ENCODE peak calls at places on chromosome 1, in nine cellular contexts. One of them, this sample, is unnamed.
A peak's percentile ranks its signal among the peaks of the same experiment; 100 is the strongest.

GRCh38 chr1:159510223-159510530 is 25.6 kb downstream of the OR10J5 start:
- DNase-seq in adrenal gland: no peak
- DNase-seq in heart left ventricle: no peak
- DNase-seq in gastrocnemius medialis: no peak
- DNase-seq in esophagus muscularis mucosa: no peak
- DNase-seq in NB4: no peak
- DNase-seq in Peyer's patch: no peak
- DNase-seq in ovary: no peak
- DNase-seq in transverse colon: no peak
- DNase-seq in this sample: no peak

GRCh38 chr1:80769351-80769750 is 1031.4 kb upstream of the ADGRL2 start:
- DNase-seq in heart left ventricle: no peak
- DNase-seq in Peyer's patch: no peak
- DNase-seq in NB4: no peak
- DNase-seq in transverse colon: no peak
- DNase-seq in esophagus muscularis mucosa: no peak
- DNase-seq in adrenal gland: no peak
- DNase-seq in gastrocnemius medialis: no peak
- DNase-seq in ovary: no peak
- DNase-seq in this sample: no peak

GRCh38 chr1:220874201-220874655 is 5.0 kb upstream of the HLX start:
- DNase-seq in Peyer's patch: no peak
- DNase-seq in gastrocnemius medialis: no peak
- DNase-seq in transverse colon: peak; percentile 50
- DNase-seq in NB4: peak; percentile 61
- DNase-seq in esophagus muscularis mucosa: no peak
- DNase-seq in adrenal gland: peak; percentile 46
- DNase-seq in heart left ventricle: peak; percentile 72
- DNase-seq in ovary: no peak
- DNase-seq in this sample: no peak

GRCh38 chr1:43632135-43632670 is 17.7 kb upstream of the KDM4A start:
- DNase-seq in gastrocnemius medialis: no peak
- DNase-seq in Peyer's patch: no peak
- DNase-seq in adrenal gland: no peak
- DNase-seq in heart left ventricle: no peak
- DNase-seq in transverse colon: no peak
- DNase-seq in esophagus muscularis mucosa: no peak
- DNase-seq in NB4: no peak
- DNase-seq in ovary: no peak
- DNase-seq in this sample: no peak

GRCh38 chr1:210222288-210223006 is 10.1 kb upstream of the SERTAD4 start:
- DNase-seq in esophagus muscularis mucosa: peak; percentile 75
- DNase-seq in ovary: no peak
- DNase-seq in gastrocnemius medialis: no peak
- DNase-seq in adrenal gland: no peak
- DNase-seq in transverse colon: peak; percentile 59
- DNase-seq in Peyer's patch: no peak
- DNase-seq in heart left ventricle: no peak
- DNase-seq in NB4: no peak
- DNase-seq in this sample: no peak

GRCh38 chr1:219422811-219423598 is 189.9 kb downstream of the ZC3H11B start:
- DNase-seq in gastrocnemius medialis: no peak
- DNase-seq in adrenal gland: no peak
- DNase-seq in transverse colon: no peak
- DNase-seq in Peyer's patch: no peak
- DNase-seq in heart left ventricle: no peak
- DNase-seq in esophagus muscularis mucosa: no peak
- DNase-seq in NB4: no peak
- DNase-seq in ovary: no peak
- DNase-seq in this sample: no peak

GRCh38 chr1:68322837-68323687 is 90.7 kb upstream of the WLS start:
- DNase-seq in Peyer's patch: no peak
- DNase-seq in adrenal gland: peak; percentile 26
- DNase-seq in NB4: no peak
- DNase-seq in ovary: peak; percentile 78
- DNase-seq in heart left ventricle: no peak
- DNase-seq in gastrocnemius medialis: peak; percentile 31
- DNase-seq in esophagus muscularis mucosa: no peak
- DNase-seq in transverse colon: peak; percentile 10
- DNase-seq in this sample: no peak

GRCh38 chr1:74629283-74629682 is 44.3 kb downstream of the ERICH3 start:
- DNase-seq in esophagus muscularis mucosa: no peak
- DNase-seq in Peyer's patch: no peak
- DNase-seq in gastrocnemius medialis: no peak
- DNase-seq in heart left ventricle: no peak
- DNase-seq in ovary: no peak
- DNase-seq in adrenal gland: no peak
- DNase-seq in NB4: no peak
- DNase-seq in transverse colon: no peak
- DNase-seq in this sample: no peak

GRCh38 chr1:154328318-154329151 is 3.2 kb downstream of the ATP8B2 start:
- DNase-seq in adrenal gland: peak; percentile 85
- DNase-seq in esophagus muscularis mucosa: peak; percentile 96
- DNase-seq in transverse colon: peak; percentile 89
- DNase-seq in gastrocnemius medialis: peak; percentile 44
- DNase-seq in Peyer's patch: peak; percentile 87
- DNase-seq in ovary: peak; percentile 86
- DNase-seq in heart left ventricle: peak; percentile 86
- DNase-seq in NB4: peak; percentile 69
- DNase-seq in this sample: peak; percentile 87

GRCh38 chr1:154325583-154326545 is 539 bp downstream of the ATP8B2 start:
- DNase-seq in NB4: peak; percentile 63
- DNase-seq in esophagus muscularis mucosa: peak; percentile 94
- DNase-seq in Peyer's patch: peak; percentile 57
- DNase-seq in transverse colon: peak; percentile 64
- DNase-seq in adrenal gland: peak; percentile 59
- DNase-seq in gastrocnemius medialis: peak; percentile 35
- DNase-seq in heart left ventricle: peak; percentile 79
- DNase-seq in ovary: peak; percentile 72
- DNase-seq in this sample: no peak

GRCh38 chr1:154326546-154327465 is 1.5 kb downstream of the ATP8B2 start:
- DNase-seq in esophagus muscularis mucosa: peak; percentile 95
- DNase-seq in transverse colon: no peak
- DNase-seq in NB4: peak; percentile 19
- DNase-seq in gastrocnemius medialis: no peak
- DNase-seq in ovary: peak; percentile 71
- DNase-seq in adrenal gland: no peak
- DNase-seq in Peyer's patch: no peak
- DNase-seq in heart left ventricle: peak; percentile 38
- DNase-seq in this sample: no peak

GRCh38 chr1:154329152-154329521 is 3.8 kb downstream of the ATP8B2 start:
- DNase-seq in gastrocnemius medialis: no peak
- DNase-seq in ovary: no peak
- DNase-seq in adrenal gland: no peak
- DNase-seq in heart left ventricle: no peak
- DNase-seq in transverse colon: no peak
- DNase-seq in Peyer's patch: no peak
- DNase-seq in NB4: peak; percentile 22
- DNase-seq in esophagus muscularis mucosa: no peak
- DNase-seq in this sample: no peak

GRCh38 chr1:154327466-154328317 is 2.4 kb downstream of the ATP8B2 start:
- DNase-seq in transverse colon: peak; percentile 65
- DNase-seq in gastrocnemius medialis: no peak
- DNase-seq in heart left ventricle: no peak
- DNase-seq in adrenal gland: no peak
- DNase-seq in NB4: peak; percentile 26
- DNase-seq in ovary: no peak
- DNase-seq in esophagus muscularis mucosa: no peak
- DNase-seq in Peyer's patch: no peak
- DNase-seq in this sample: no peak
- H3K4me3 ChIP-seq in transverse colon: no peak overlapping the region
- H3K4me3 ChIP-seq in gastrocnemius medialis: peak overlapping the region; percentile 55
- H3K4me3 ChIP-seq in heart left ventricle: peak overlapping the region; percentile 48
- H3K4me3 ChIP-seq in adrenal gland: no peak overlapping the region
- H3K4me3 ChIP-seq in NB4: no peak overlapping the region
- H3K4me3 ChIP-seq in ovary: peak overlapping the region; percentile 32
- H3K4me3 ChIP-seq in esophagus muscularis mucosa: peak overlapping the region; percentile 94
- H3K4me3 ChIP-seq in Peyer's patch: peak overlapping the region; percentile 53
- H3K4me3 ChIP-seq in this sample: peak overlapping the region; percentile 51

GRCh38 chr1:59202455-59202854 is 94.4 kb upstream of the FGGY start:
- DNase-seq in gastrocnemius medialis: no peak
- DNase-seq in heart left ventricle: no peak
- DNase-seq in adrenal gland: no peak
- DNase-seq in esophagus muscularis mucosa: no peak
- DNase-seq in ovary: no peak
- DNase-seq in transverse colon: no peak
- DNase-seq in Peyer's patch: no peak
- DNase-seq in NB4: no peak
- DNase-seq in this sample: no peak

GRCh38 chr1:59199147-59199546 is 97.7 kb upstream of the FGGY start:
- DNase-seq in ovary: no peak
- DNase-seq in gastrocnemius medialis: no peak
- DNase-seq in adrenal gland: no peak
- DNase-seq in Peyer's patch: no peak
- DNase-seq in heart left ventricle: no peak
- DNase-seq in transverse colon: no peak
- DNase-seq in NB4: no peak
- DNase-seq in esophagus muscularis mucosa: no peak
- DNase-seq in this sample: no peak

GRCh38 chr1:59199734-59200376 is 97.0 kb upstream of the FGGY start:
- DNase-seq in Peyer's patch: no peak
- DNase-seq in ovary: no peak
- DNase-seq in adrenal gland: no peak
- DNase-seq in esophagus muscularis mucosa: no peak
- DNase-seq in transverse colon: no peak
- DNase-seq in gastrocnemius medialis: no peak
- DNase-seq in heart left ventricle: no peak
- DNase-seq in NB4: no peak
- DNase-seq in this sample: no peak

GRCh38 chr1:59198565-59198964 is 98.3 kb upstream of the FGGY start:
- DNase-seq in adrenal gland: no peak
- DNase-seq in NB4: no peak
- DNase-seq in Peyer's patch: no peak
- DNase-seq in gastrocnemius medialis: peak; percentile 16
- DNase-seq in ovary: no peak
- DNase-seq in esophagus muscularis mucosa: no peak
- DNase-seq in heart left ventricle: no peak
- DNase-seq in transverse colon: no peak
- DNase-seq in this sample: no peak

DNA sequence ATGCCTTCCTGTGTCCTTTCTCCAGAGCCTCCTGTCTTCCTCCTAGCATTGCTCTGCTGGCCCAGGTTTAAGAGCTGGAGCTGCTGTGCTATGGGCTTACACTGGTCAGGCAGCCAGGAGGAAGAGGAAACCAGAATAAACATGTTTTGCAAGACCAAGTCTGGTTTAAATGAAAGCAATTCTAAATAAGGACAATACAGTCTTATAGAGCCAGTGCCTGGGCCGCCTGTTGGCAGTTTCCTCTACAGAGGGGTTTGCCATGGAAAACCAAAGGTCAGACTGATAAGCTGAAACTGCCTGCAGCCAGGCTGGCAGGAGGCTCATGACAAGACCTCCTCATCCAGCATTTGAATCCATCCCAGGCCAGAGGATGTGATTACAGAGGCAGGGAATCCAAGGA is 92.9 kb upstream of the FGGY start:
- DNase-seq in adrenal gland: no peak
- DNase-seq in esophagus muscularis mucosa: no peak
- DNase-seq in heart left ventricle: peak; percentile 42
- DNase-seq in gastrocnemius medialis: peak; percentile 36
- DNase-seq in Peyer's patch: no peak
- DNase-seq in ovary: no peak
- DNase-seq in transverse colon: peak; percentile 33
- DNase-seq in NB4: peak; percentile 27
- DNase-seq in this sample: peak; percentile 82
- TF ChIP-seq CTCF in adrenal gland: no peak
- TF ChIP-seq CTCF in esophagus muscularis mucosa: no peak
- TF ChIP-seq CTCF in heart left ventricle: peak; percentile 10
- TF ChIP-seq CTCF in gastrocnemius medialis: no peak
- TF ChIP-seq CTCF in Peyer's patch: no peak
- TF ChIP-seq CTCF in ovary: no peak
- TF ChIP-seq CTCF in transverse colon: no peak
- TF ChIP-seq CTCF in NB4: no peak
- TF ChIP-seq CTCF in this sample: no peak

GRCh38 chr1:211703812-211704566 is 28.6 kb upstream of the NEK2 start:
- DNase-seq in transverse colon: no peak
- DNase-seq in adrenal gland: no peak
- DNase-seq in heart left ventricle: no peak
- DNase-seq in Peyer's patch: no peak
- DNase-seq in gastrocnemius medialis: no peak
- DNase-seq in ovary: no peak
- DNase-seq in esophagus muscularis mucosa: no peak
- DNase-seq in NB4: no peak
- DNase-seq in this sample: no peak

GRCh38 chr1:211704567-211704942 is 29.1 kb upstream of the NEK2 start:
- DNase-seq in transverse colon: no peak
- DNase-seq in heart left ventricle: no peak
- DNase-seq in ovary: no peak
- DNase-seq in gastrocnemius medialis: no peak
- DNase-seq in NB4: no peak
- DNase-seq in adrenal gland: no peak
- DNase-seq in esophagus muscularis mucosa: no peak
- DNase-seq in Peyer's patch: no peak
- DNase-seq in this sample: no peak

GRCh38 chr1:211711313-211711712 is 35.9 kb upstream of the NEK2 start:
- DNase-seq in esophagus muscularis mucosa: no peak
- DNase-seq in transverse colon: no peak
- DNase-seq in Peyer's patch: no peak
- DNase-seq in ovary: no peak
- DNase-seq in adrenal gland: no peak
- DNase-seq in NB4: peak; percentile 45
- DNase-seq in heart left ventricle: no peak
- DNase-seq in gastrocnemius medialis: no peak
- DNase-seq in this sample: no peak

GRCh38 chr1:211705439-211706205 is 30.2 kb upstream of the NEK2 start:
- DNase-seq in heart left ventricle: no peak
- DNase-seq in NB4: no peak
- DNase-seq in adrenal gland: no peak
- DNase-seq in ovary: no peak
- DNase-seq in esophagus muscularis mucosa: no peak
- DNase-seq in transverse colon: no peak
- DNase-seq in gastrocnemius medialis: no peak
- DNase-seq in Peyer's patch: no peak
- DNase-seq in this sample: no peak

DNA sequence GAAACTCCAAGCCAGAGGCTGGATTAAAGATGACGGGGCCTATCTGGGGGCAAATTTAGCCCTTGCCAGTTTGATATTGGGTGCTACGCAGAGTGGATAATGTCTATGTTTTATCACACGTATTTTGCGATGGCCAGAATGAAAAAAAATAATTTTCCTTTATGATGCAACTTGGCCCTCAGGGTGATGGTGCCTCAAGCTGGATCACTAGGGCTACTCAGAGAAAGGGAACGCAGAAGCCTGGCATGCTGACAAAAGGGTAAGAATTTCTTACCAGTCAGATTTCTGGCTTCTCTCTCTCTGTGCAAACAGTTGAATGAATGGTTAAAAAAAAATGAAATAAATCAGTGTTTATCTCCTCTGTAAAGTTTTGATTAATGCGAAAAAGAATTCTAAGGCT is 32.6 kb upstream of the NEK2 start:
- DNase-seq in esophagus muscularis mucosa: no peak
- DNase-seq in Peyer's patch: no peak
- DNase-seq in gastrocnemius medialis: no peak
- DNase-seq in ovary: no peak
- DNase-seq in NB4: no peak
- DNase-seq in adrenal gland: no peak
- DNase-seq in transverse colon: no peak
- DNase-seq in heart left ventricle: no peak
- DNase-seq in this sample: no peak
- TF ChIP-seq POLR2A in esophagus muscularis mucosa: no peak
- TF ChIP-seq POLR2A in Peyer's patch: no peak
- TF ChIP-seq POLR2A in gastrocnemius medialis: no peak
- TF ChIP-seq POLR2A in ovary: no peak
- TF ChIP-seq POLR2A in NB4: no peak
- TF ChIP-seq POLR2A in adrenal gland: no peak
- TF ChIP-seq POLR2A in transverse colon: no peak
- TF ChIP-seq POLR2A in heart left ventricle: no peak
- TF ChIP-seq POLR2A in this sample: no peak

GRCh38 chr1:40922969-40923368 is 56.5 kb upstream of the CTPS1 start:
- DNase-seq in NB4: no peak
- DNase-seq in heart left ventricle: no peak
- DNase-seq in transverse colon: no peak
- DNase-seq in esophagus muscularis mucosa: no peak
- DNase-seq in ovary: no peak
- DNase-seq in adrenal gland: no peak
- DNase-seq in Peyer's patch: no peak
- DNase-seq in gastrocnemius medialis: no peak
- DNase-seq in this sample: no peak

GRCh38 chr1:40926441-40926840 is 53.1 kb upstream of the CTPS1 start:
- DNase-seq in gastrocnemius medialis: no peak
- DNase-seq in ovary: no peak
- DNase-seq in NB4: no peak
- DNase-seq in esophagus muscularis mucosa: no peak
- DNase-seq in adrenal gland: no peak
- DNase-seq in transverse colon: no peak
- DNase-seq in heart left ventricle: no peak
- DNase-seq in Peyer's patch: no peak
- DNase-seq in this sample: no peak

GRCh38 chr1:40923511-40924020 is 55.9 kb upstream of the CTPS1 start:
- DNase-seq in adrenal gland: no peak
- DNase-seq in transverse colon: no peak
- DNase-seq in NB4: no peak
- DNase-seq in esophagus muscularis mucosa: no peak
- DNase-seq in heart left ventricle: no peak
- DNase-seq in ovary: no peak
- DNase-seq in Peyer's patch: no peak
- DNase-seq in gastrocnemius medialis: no peak
- DNase-seq in this sample: no peak

GRCh38 chr1:40925834-40926403 is 53.6 kb upstream of the CTPS1 start:
- DNase-seq in Peyer's patch: no peak
- DNase-seq in gastrocnemius medialis: no peak
- DNase-seq in transverse colon: no peak
- DNase-seq in heart left ventricle: no peak
- DNase-seq in NB4: no peak
- DNase-seq in adrenal gland: no peak
- DNase-seq in esophagus muscularis mucosa: no peak
- DNase-seq in ovary: no peak
- DNase-seq in this sample: no peak

DNA sequence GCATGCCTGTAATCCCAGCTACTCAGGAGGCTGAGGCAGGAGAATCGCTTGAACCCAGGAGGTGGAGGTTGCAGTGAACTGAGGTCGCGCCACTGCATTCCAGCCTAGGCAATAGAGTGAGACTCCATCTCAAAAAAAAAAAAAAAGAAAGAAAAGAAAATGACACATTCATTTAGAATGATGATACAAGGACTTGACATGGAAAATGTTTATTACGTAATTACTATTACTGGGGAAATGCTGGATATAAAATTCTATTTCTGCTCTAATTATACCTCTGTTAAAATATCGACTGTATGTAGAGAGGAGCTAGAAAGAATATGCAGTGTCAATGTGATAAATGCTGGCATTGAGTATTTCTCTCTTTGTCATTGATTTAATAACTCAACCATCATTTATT is 54.7 kb upstream of the CTPS1 start:
- DNase-seq in NB4: no peak
- DNase-seq in heart left ventricle: no peak
- DNase-seq in adrenal gland: no peak
- DNase-seq in ovary: no peak
- DNase-seq in Peyer's patch: no peak
- DNase-seq in gastrocnemius medialis: no peak
- DNase-seq in esophagus muscularis mucosa: no peak
- DNase-seq in transverse colon: no peak
- DNase-seq in this sample: no peak
- H3K4me3 ChIP-seq in NB4: no peak overlapping the region
- H3K4me3 ChIP-seq in heart left ventricle: no peak overlapping the region
- H3K4me3 ChIP-seq in adrenal gland: no peak overlapping the region
- H3K4me3 ChIP-seq in ovary: no peak overlapping the region
- H3K4me3 ChIP-seq in Peyer's patch: no peak overlapping the region
- H3K4me3 ChIP-seq in gastrocnemius medialis: no peak overlapping the region
- H3K4me3 ChIP-seq in esophagus muscularis mucosa: no peak overlapping the region
- H3K4me3 ChIP-seq in transverse colon: no peak overlapping the region
- H3K4me3 ChIP-seq in this sample: no peak overlapping the region